ENCODE peak calls at places on chromosomes 12 and 14, in six cellular contexts. R is lower leg skin; M is T-helper 2 cell; W is activated T-cell treated with anti-CD3 and anti-CD28 coated beads, Interleukin-2, amount 50 U/mL, for 72 hours; D is A172; K is iPS-NIHi11. A is an unnamed sample.
A peak's percentile ranks its signal among the peaks of the same experiment; 100 is the strongest.

GRCh38 chr12:113413488-113413939 is 8.7 kb upstream of the SDSL start:
- DNase-seq in R (no peak), M (no peak), W (no peak), D (peak; percentile 71), K (no peak), A (no peak)

GRCh38 chr12:75859868-75860267 is 171.7 kb downstream of the PHLDA1 start:
- DNase-seq in R (no peak), M (no peak), W (no peak), D (peak; percentile 13), K (no peak), A (no peak)

GRCh38 chr12:41709463-41710285 is 435.0 kb downstream of the GXYLT1 start:
- DNase-seq in R (no peak), M (no peak), W (no peak), D (peak; percentile 35), K (no peak), A (no peak)

GRCh38 chr12:97716356-97716755 is 253.8 kb downstream of the RMST start:
- DNase-seq in R (no peak), M (no peak), W (no peak), D (peak; percentile 8), K (peak; percentile 48), A (no peak)

GRCh38 chr12:103530352-103530751 is 34.6 kb upstream of the C12orf42 start:
- DNase-seq in R (no peak), M (peak; percentile 18), W (peak; percentile 32), D (no peak), K (peak; percentile 12), A (no peak)

GRCh38 chr14:69698572-69698971 is 68.4 kb upstream of the SRSF5 start:
- DNase-seq in R (no peak), M (no peak), W (no peak), D (no peak), K (no peak), A (no peak)

GRCh38 chr12:768434-768833 is 16.1 kb downstream of the WNK1 start:
- DNase-seq in R (no peak), M (no peak), W (no peak), D (no peak), K (no peak), A (no peak)

GRCh38 chr14:105861985-105862465 is 335.6 kb downstream of the TMEM121 start:
- DNase-seq in R (peak; percentile 79), M (peak; percentile 79), W (peak; percentile 34), D (no peak), K (no peak), A (peak; percentile 15)

GRCh38 chr12:25744334-25744733 is 191.3 kb upstream of the LMNTD1 start:
- DNase-seq in R (no peak), M (no peak), W (no peak), D (no peak), K (no peak), A (no peak)

GRCh38 chr12:117582135-117582784 is 220.8 kb upstream of the NOS1 start:
- DNase-seq in R (peak; percentile 86), M (no peak), W (no peak), D (no peak), K (no peak), A (no peak)

GRCh38 chr12:97142737-97143450 is 235.8 kb downstream of the NEDD1 start:
- DNase-seq in R (no peak), M (no peak), W (no peak), D (no peak), K (no peak), A (no peak)

GRCh38 chr12:14716848-14717444 is 20.5 kb upstream of the GUCY2C start:
- DNase-seq in R (no peak), M (peak; percentile 62), W (peak; percentile 51), D (peak; percentile 1), K (peak; percentile 52), A (peak; percentile 44)

A was measured in activated naive CD4-positive, alpha-beta T cell treated with Interleukin-2 at 50 U/mL for 16 hours.